ENCODE peak calls at places on chromosomes 1 and 21, in four cellular contexts. R is epithelial cell of esophagus, D is RWPE1, Z is NCI-H446 treated with DMSO at 0.1 percent for 48 hours. Q is an unnamed sample.

GRCh38 chr1:165875604-165876003 is 48.2 kb downstream of the UCK2 start:
- DNase-seq in R (no peak), D (no peak), Z (no peak), Q (no peak)

GRCh38 chr1:193355654-193356053 is 169.2 kb upstream of the B3GALT2 start:
- DNase-seq in R (peak; percentile 20), D (no peak), Z (no peak), Q (no peak)

GRCh38 chr21:40051801-40052200 is 184.6 kb downstream of the PCP4 start:
- DNase-seq in R (no peak), D (no peak), Z (no peak), Q (no peak)

GRCh38 chr21:32298148-32298559 is 501 bp upstream of the MRAP start:
- DNase-seq in R (no peak), D (no peak), Z (no peak), Q (no peak)

GRCh38 chr21:43609501-43610340 is 49.6 kb downstream of the HSF2BP start:
- DNase-seq in R (peak; percentile 95), D (peak; percentile 68), Z (peak; percentile 93), Q (no peak)

GRCh38 chr1:205933672-205934618 is 9.3 kb downstream of the SLC26A9 start:
- DNase-seq in R (peak; percentile 78), D (peak; percentile 85), Z (no peak), Q (no peak)

GRCh38 chr1:28112388-28113311 is 24.2 kb upstream of the EYA3 start:
- DNase-seq in R (peak; percentile 26), D (no peak), Z (no peak), Q (no peak)

GRCh38 chr1:165353731-165354671 is 2.5 kb downstream of the LMX1A start:
- DNase-seq in R (no peak), D (no peak), Z (no peak), Q (no peak)

GRCh38 chr1:206693029-206693428 is 8.3 kb downstream of the MAPKAPK2 start:
- DNase-seq in R (no peak), D (no peak), Z (peak; percentile 35), Q (no peak)

GRCh38 chr1:114093624-114094302 is 59.9 kb downstream of the SYT6 start:
- DNase-seq in R (peak; percentile 74), D (peak; percentile 34), Z (no peak), Q (no peak)

GRCh38 chr1:183293243-183293642 is 107.2 kb downstream of the LAMC2 start:
- DNase-seq in R (no peak), D (no peak), Z (no peak), Q (no peak)

GRCh38 chr1:172322219-172323061 is 98.0 kb upstream of the C1orf105 start:
- DNase-seq in R (peak; percentile 74), D (peak; percentile 45), Z (peak; percentile 95), Q (no peak)

GRCh38 chr1:158028956-158029355 is 35.5 kb downstream of the KIRREL1 start:
- DNase-seq in R (peak; percentile 88), D (peak; percentile 57), Z (no peak), Q (no peak)

GRCh38 chr21:15754640-15755039 is 24.9 kb downstream of the USP25 start:
- DNase-seq in R (peak; percentile 77), D (no peak), Z (no peak), Q (no peak)

GRCh38 chr1:151106891-151107290 is 36.3 kb downstream of the GABPB2 start:
- DNase-seq in R (peak; percentile 41), D (peak; percentile 70), Z (no peak), Q (no peak)

GRCh38 chr1:26288311-26288941 is 8.5 kb downstream of the SH3BGRL3 start:
- DNase-seq in R (peak; percentile 64), D (no peak), Z (peak; percentile 39), Q (peak; percentile 56)

GRCh38 chr1:101356013-101356412 is 119.2 kb downstream of the S1PR1 start:
- DNase-seq in R (no peak), D (no peak), Z (no peak), Q (no peak)

GRCh38 chr1:222976453-222976852 is 161.6 kb downstream of the DISP1 start:
- DNase-seq in R (no peak), D (no peak), Z (no peak), Q (no peak)

GRCh38 chr21:41899431-41900202 is 20.5 kb upstream of the PRDM15 start:
- DNase-seq in R (no peak), D (no peak), Z (no peak), Q (no peak)

GRCh38 chr1:173202430-173203145 is 4.5 kb downstream of the TNFSF4 start:
- DNase-seq in R (peak; percentile 75), D (peak; percentile 50), Z (no peak), Q (no peak)

GRCh38 chr1:30345525-30346145 is 377.8 kb downstream of the MATN1 start:
- DNase-seq in R (no peak), D (no peak), Z (no peak), Q (no peak)

GRCh38 chr1:21935393-21935804 is 1.7 kb downstream of the HSPG2 start:
- DNase-seq in R (peak; percentile 44), D (no peak), Z (no peak), Q (no peak)

GRCh38 chr1:45012639-45013278 is 705 bp downstream of the UROD start:
- DNase-seq in R (peak; percentile 60), D (peak; percentile 75), Z (peak; percentile 4), Q (no peak)

GRCh38 chr1:184483101-184483813 is 96.4 kb downstream of the C1orf21 start:
- DNase-seq in R (peak; percentile 15), D (no peak), Z (no peak), Q (no peak)

GRCh38 chr1:171161431-171161830 is 23.7 kb upstream of the FMO2 start:
- DNase-seq in R (no peak), D (no peak), Z (no peak), Q (no peak)

GRCh38 chr1:40399984-40400704 is 26.6 kb downstream of the SMAP2 start:
- DNase-seq in R (no peak), D (no peak), Z (no peak), Q (no peak)

GRCh38 chr21:45292399-45293213 is 4.9 kb upstream of the POFUT2 start:
- DNase-seq in R (peak; percentile 72), D (peak; percentile 75), Z (peak; percentile 9), Q (peak; percentile 44)

GRCh38 chr1:23718482-23718881 is 24.8 kb upstream of the ELOA start:
- DNase-seq in R (peak; percentile 52), D (peak; percentile 33), Z (no peak), Q (no peak)

GRCh38 chr1:26858891-26859630 is 3.9 kb upstream of the SFN start:
- DNase-seq in R (peak; percentile 100), D (peak; percentile 82), Z (no peak), Q (no peak)

GRCh38 chr1:23699280-23700179 is 7.9 kb downstream of the RPL11 start:
- DNase-seq in R (peak; percentile 49), D (no peak), Z (no peak), Q (no peak)

GRCh38 chr1:228317891-228318810 is 88.5 kb downstream of the TRIM11 start:
- DNase-seq in R (no peak), D (no peak), Z (no peak), Q (no peak)

GRCh38 chr1:53878492-53879105 is 11.0 kb downstream of the YIPF1 start:
- DNase-seq in R (peak; percentile 75), D (peak; percentile 57), Z (peak; percentile 24), Q (no peak)

GRCh38 chr1:247517795-247518612 is 18.2 kb downstream of the OR2C3 start:
- DNase-seq in R (no peak), D (no peak), Z (no peak), Q (no peak)

GRCh38 chr1:156705321-156705917 is at the start of gene CRABP2:
- DNase-seq in R (peak; percentile 41), D (no peak), Z (no peak), Q (no peak)

GRCh38 chr21:22154579-22155274 is 1156.5 kb downstream of the NCAM2 start:
- DNase-seq in R (no peak), D (no peak), Z (no peak), Q (no peak)

GRCh38 chr1:66267211-66267940 is 266.6 kb upstream of the SGIP1 start:
- DNase-seq in R (no peak), D (no peak), Z (no peak), Q (no peak)

GRCh38 chr1:203351037-203351625 is at the start of gene FMOD:
- DNase-seq in R (no peak), D (no peak), Z (no peak), Q (no peak)

GRCh38 chr1:25061596-25061995 is 131.5 kb upstream of the RUNX3 start:
- DNase-seq in R (no peak), D (no peak), Z (no peak), Q (no peak)

GRCh38 chr21:42093991-42094417 is 22.9 kb downstream of the UMODL1 start:
- DNase-seq in R (peak; percentile 87), D (peak; percentile 90), Z (peak; percentile 98), Q (no peak)